ENCODE peak calls at places on chromosomes 5 and 9, in seven cellular contexts. G is Calu3, R is HFFc6, S is H54, O is HAP-1, Z is iris pigment epithelial cell, C is posterior vena cava. B is an unnamed sample.

GRCh38 chr9:98743818-98744611 is 35.3 kb upstream of the GABBR2 start:
- DNase-seq in O (no peak), S (no peak), C (no peak), R (no peak), G (no peak), Z (no peak), B (no peak)

GRCh38 chr9:20569525-20569924 is 52.8 kb downstream of the MLLT3 start:
- DNase-seq in O (no peak), G (no peak), R (no peak), C (no peak), S (no peak), Z (no peak), B (no peak)

GRCh38 chr5:74272019-74272775 is 368.3 kb downstream of the ENC1 start:
- DNase-seq in O (peak; percentile 46), Z (peak; percentile 63), G (no peak), S (no peak), R (peak; percentile 70), C (no peak), B (peak; percentile 84)

GRCh38 chr9:30796806-30797205 is 1587.6 kb upstream of the ACO1 start:
- DNase-seq in S (no peak), Z (peak; percentile 6), R (no peak), C (no peak), O (peak; percentile 10), G (no peak), B (no peak)

GRCh38 chr9:136056546-136057235 is 38.4 kb downstream of the NACC2 start:
- DNase-seq in G (no peak), O (no peak), C (no peak), R (no peak), Z (no peak), S (no peak), B (no peak)

GRCh38 chr9:33103381-33104110 is 27.1 kb upstream of the SMU1 start:
- DNase-seq in O (no peak), C (no peak), Z (no peak), S (no peak), R (no peak), G (no peak), B (no peak)

GRCh38 chr5:5323551-5323950 is 98.9 kb upstream of the ICE1 start:
- DNase-seq in G (no peak), O (no peak), C (no peak), S (no peak), Z (no peak), R (no peak), B (no peak)

GRCh38 chr9:120539951-120540350 is 40.0 kb downstream of the CDK5RAP2 start:
- DNase-seq in C (no peak), S (no peak), Z (no peak), G (no peak), O (no peak), R (no peak), B (no peak)

GRCh38 chr5:171628344-171628743 is 157.3 kb upstream of the SMIM23 start:
- DNase-seq in O (no peak), R (no peak), Z (no peak), G (no peak), S (no peak), C (no peak), B (no peak)

GRCh38 chr5:123460296-123460729 is 37.1 kb upstream of the CEP120 start:
- DNase-seq in C (no peak), O (no peak), S (peak; percentile 12), R (no peak), G (peak; percentile 64), Z (peak; percentile 75), B (peak; percentile 45)

GRCh38 chr5:6715758-6716633 is 2.8 kb downstream of the TENT4A start:
- DNase-seq in G (no peak), R (no peak), Z (no peak), C (peak; percentile 58), S (no peak), O (no peak), B (no peak)

B was measured in left kidney.